ENCODE peak calls at places on chromosome X, in four cellular contexts. I, S, V and P are unnamed samples.

GRCh38 chrX:132958086-132958703 is at the start of gene HS6ST2:
- DNase-seq in I (no peak), S (no peak), V (peak), P (peak)

GRCh38 chrX:101071585-101071984 is 7.1 kb upstream of the TMEM35A start:
- DNase-seq in V (no peak), I (no peak), S (no peak), P (no peak)

GRCh38 chrX:121169099-121170035 is 122.0 kb downstream of the GLUD2 start:
- DNase-seq in S (no peak), I (no peak), V (no peak), P (no peak)

GRCh38 chrX:49915352-49916222 is 6.8 kb upstream of the CLCN5 start:
- DNase-seq in S (peak), V (peak), I (no peak), P (no peak)

GRCh38 chrX:42094208-42094607 is 170.9 kb upstream of the CASK start:
- DNase-seq in I (no peak), S (peak), V (no peak), P (no peak)

GRCh38 chrX:69759921-69760625 is 144.2 kb downstream of the EDA start:
- DNase-seq in S (no peak), I (no peak), V (no peak), P (no peak)

GRCh38 chrX:103550415-103551051 is 31.2 kb upstream of the RAB40A start:
- DNase-seq in V (no peak), I (no peak), S (no peak), P (no peak)

GRCh38 chrX:68018248-68019203 is 414.8 kb downstream of the OPHN1 start:
- DNase-seq in I (peak), S (peak), V (peak), P (peak)

GRCh38 chrX:66200855-66201795 is 37.1 kb downstream of the HEPH start:
- DNase-seq in V (no peak), S (peak), I (no peak), P (no peak)

GRCh38 chrX:21683910-21684309 is 25.8 kb upstream of the KLHL34 start:
- DNase-seq in S (peak), V (no peak), I (no peak), P (no peak)

GRCh38 chrX:119753639-119754257 is 4.6 kb upstream of the SOWAHD start:
- DNase-seq in S (peak), V (no peak), I (no peak), P (peak)

GRCh38 chrX:63503541-63503940 is 152.4 kb upstream of the SPIN4 start:
- DNase-seq in S (peak), I (no peak), V (peak), P (peak)

GRCh38 chrX:119190251-119190651 is 45.8 kb upstream of the PGRMC1 start:
- DNase-seq in V (no peak), S (no peak), I (no peak), P (no peak)

GRCh38 chrX:70196961-70197805 is 19.9 kb downstream of the DGAT2L6 start:
- DNase-seq in S (peak), V (peak), I (peak), P (peak)

GRCh38 chrX:134636859-134637258 is 21.4 kb downstream of the PLAC1 start:
- DNase-seq in V (no peak), S (peak), I (no peak), P (no peak)

GRCh38 chrX:68588653-68589371 is 58.7 kb upstream of the STARD8 start:
- DNase-seq in V (no peak), S (peak), I (no peak), P (no peak)

GRCh38 chrX:13752646-13753045 is 18.1 kb downstream of the OFD1 start:
- DNase-seq in V (no peak), I (no peak), S (no peak), P (no peak)

GRCh38 chrX:123481908-123482873 is 250.7 kb downstream of the THOC2 start:
- DNase-seq in S (peak), I (no peak), V (peak), P (no peak)

GRCh38 chrX:35046646-35047231 is 104.1 kb downstream of the FAM47B start:
- DNase-seq in I (no peak), S (no peak), V (no peak), P (no peak)

GRCh38 chrX:77946571-77946970 is 22.9 kb downstream of the PGAM4 start:
- DNase-seq in S (no peak), I (no peak), V (no peak), P (no peak)

GRCh38 chrX:150499240-150499639 is 69.2 kb upstream of the MTM1 start:
- DNase-seq in I (no peak), V (no peak), S (no peak), P (no peak)
- H3K4ac ChIP-seq in I (no peak), V (no peak), S (no peak), P (no peak)

GRCh38 chrX:39532761-39533160 is 565.0 kb downstream of the BCOR start:
- DNase-seq in S (no peak), V (no peak), I (no peak), P (no peak)

GRCh38 chrX:39534949-39535348 is 562.8 kb downstream of the BCOR start:
- DNase-seq in S (no peak), V (no peak), I (no peak), P (no peak)

GRCh38 chrX:39541881-39542280 is 555.9 kb downstream of the BCOR start:
- DNase-seq in S (no peak), V (no peak), I (no peak), P (no peak)

GRCh38 chrX:39536165-39536564 is 561.6 kb downstream of the BCOR start:
- DNase-seq in V (no peak), I (no peak), S (no peak), P (no peak)
- H2BK15ac ChIP-seq in V (no peak), I (no peak), S (no peak), P (no peak)

GRCh38 chrX:154397888-154398667 is at the start of gene RPL10:
- DNase-seq in S (peak), V (peak), I (peak), P (peak)

GRCh38 chrX:154401045-154401799 is 3.0 kb downstream of the RPL10 start:
- DNase-seq in S (peak), I (no peak), V (no peak), P (peak)

GRCh38 chrX:154399527-154400368 is 1.6 kb downstream of the RPL10 start:
- DNase-seq in I (no peak), V (no peak), S (no peak), P (no peak)

GRCh38 chrX:154398668-154399526 is 720 bp downstream of the RPL10 start:
- DNase-seq in S (peak), V (no peak), I (no peak), P (peak)

GRCh38 chrX:154396948-154397887 is 959 bp upstream of the RPL10 start:
- DNase-seq in V (no peak), I (no peak), S (peak), P (peak)
- H3K4ac ChIP-seq in V (no peak), I (peak), S (peak), P (peak)

GRCh38 chrX:154409222-154409871 is at the start of gene DNASE1L1:
- DNase-seq in S (peak), I (peak), V (peak), P (peak)
- H2BK15ac ChIP-seq in S (peak), I (no peak), V (no peak), P (no peak)

GRCh38 chrX:370244-370962 is 16.3 kb downstream of the PPP2R3B start:
- DNase-seq in S (no peak), V (no peak), I (no peak), P (no peak)

GRCh38 chrX:372856-373640 is 13.7 kb downstream of the PPP2R3B start:
- DNase-seq in V (no peak), S (peak), I (no peak), P (no peak)

GRCh38 chrX:370963-371745 is 15.6 kb downstream of the PPP2R3B start:
- DNase-seq in V (no peak), S (no peak), I (no peak), P (no peak)

GRCh38 chrX:373641-374471 is 12.9 kb downstream of the PPP2R3B start:
- DNase-seq in I (no peak), S (peak), V (peak), P (peak)

DNA sequence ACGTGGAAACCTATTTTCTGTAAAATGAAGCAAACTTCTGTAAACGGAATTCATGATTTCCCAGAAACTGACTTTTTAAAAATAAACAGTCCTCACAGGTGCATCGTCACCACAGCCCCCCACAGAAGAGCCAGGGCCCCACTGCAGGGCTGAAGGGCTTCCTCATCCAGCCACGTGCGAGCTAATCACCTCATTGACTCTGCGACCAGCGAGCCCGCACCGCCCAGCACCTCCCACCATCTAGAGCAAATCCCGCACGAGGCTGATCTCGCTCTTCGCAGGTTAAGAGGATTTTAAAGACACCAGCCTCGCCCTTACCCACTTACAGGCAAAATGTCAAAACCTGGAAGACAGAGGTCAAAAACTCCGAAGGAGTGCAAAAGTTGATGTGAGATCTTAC is 14.8 kb downstream of the PPP2R3B start:
- DNase-seq in S (no peak), V (no peak), I (no peak), P (no peak)
- H3K4ac ChIP-seq in S (no peak), V (no peak), I (no peak), P (no peak)

DNA sequence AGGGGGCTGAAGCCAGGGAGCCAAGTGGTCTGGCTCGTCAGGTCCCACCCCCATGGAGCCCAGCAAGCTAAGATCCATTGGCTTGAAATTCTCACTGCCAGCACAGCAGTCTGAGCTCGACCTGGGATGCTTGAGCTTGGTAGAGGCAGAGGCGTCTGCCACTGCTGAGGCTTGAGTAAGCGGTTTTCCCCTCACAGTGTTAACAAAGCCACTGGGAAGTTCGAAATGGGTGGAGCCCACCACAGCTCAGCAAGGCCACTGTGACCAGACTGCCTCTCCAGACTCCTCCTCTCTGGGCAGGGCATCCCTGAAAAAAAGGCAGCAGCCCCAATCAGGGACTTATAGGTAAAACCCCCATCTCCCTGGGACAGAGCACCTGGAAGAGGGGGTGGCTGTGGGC is 353.8 kb downstream of the NAP1L3 start:
- DNase-seq in S (no peak), I (peak), V (peak), P (peak)
- H2BK15ac ChIP-seq in S (no peak), I (no peak), V (no peak), P (no peak)

GRCh38 chrX:40093586-40093985 is 4.2 kb downstream of the BCOR start:
- DNase-seq in S (no peak), I (no peak), V (no peak), P (no peak)
- H3K4ac ChIP-seq in S (peak), I (no peak), V (no peak), P (no peak)